ENCODE peak calls at places on chromosomes 11 and 22, in ten cellular contexts. X, F, V, Y, Z, A, K, O, P and M are unnamed samples.

GRCh38 chr11:34192481-34193401 is 87.3 kb downstream of the NAT10 start:
- DNase-seq in X (peak; percentile 98), F (no peak), V (peak; percentile 88), Y (peak; percentile 86), Z (peak; percentile 92), A (no peak), K (no peak), O (no peak), P (peak; percentile 85), M (peak; percentile 94)

GRCh38 chr11:114496915-114497314 is 57.6 kb downstream of the REXO2 start:
- DNase-seq in X (no peak), F (no peak), V (no peak), Y (no peak), Z (no peak), A (no peak), K (no peak), O (no peak), P (no peak), M (no peak)

GRCh38 chr11:132022718-132023117 is 652.3 kb downstream of the NTM start:
- DNase-seq in X (peak; percentile 52), F (no peak), V (no peak), Y (no peak), Z (no peak), A (no peak), K (no peak), O (no peak), P (no peak), M (no peak)

GRCh38 chr11:36333897-36334296 is 37.8 kb downstream of the PRR5L start:
- DNase-seq in X (peak; percentile 76), F (no peak), V (no peak), Y (no peak), Z (no peak), A (no peak), K (no peak), O (no peak), P (peak; percentile 72), M (no peak)

GRCh38 chr22:21755855-21756284 is 20.3 kb upstream of the YPEL1 start:
- DNase-seq in X (peak; percentile 97), F (no peak), V (no peak), Y (no peak), Z (peak; percentile 41), A (no peak), K (peak; percentile 18), O (no peak), P (peak; percentile 92), M (no peak)

GRCh38 chr11:11810764-11811726 is 30.7 kb upstream of the USP47 start:
- DNase-seq in X (no peak), F (no peak), V (no peak), Y (no peak), Z (no peak), A (no peak), K (no peak), O (no peak), P (no peak), M (no peak)

GRCh38 chr11:73187854-73188253 is 30.2 kb upstream of the P2RY2 start:
- DNase-seq in X (no peak), F (no peak), V (no peak), Y (no peak), Z (peak; percentile 65), A (no peak), K (no peak), O (no peak), P (no peak), M (no peak)

GRCh38 chr11:62395885-62396778 is 22.7 kb upstream of the SCGB1A1 start:
- DNase-seq in X (no peak), F (peak; percentile 50), V (no peak), Y (no peak), Z (no peak), A (no peak), K (no peak), O (no peak), P (no peak), M (no peak)

GRCh38 chr11:103608566-103608965 is 427.9 kb upstream of the DDI1 start:
- DNase-seq in X (peak; percentile 73), F (no peak), V (no peak), Y (no peak), Z (no peak), A (no peak), K (no peak), O (no peak), P (peak; percentile 59), M (no peak)

GRCh38 chr11:64348611-64349387 is 8.8 kb downstream of the CCDC88B start:
- DNase-seq in X (no peak), F (no peak), V (no peak), Y (no peak), Z (no peak), A (no peak), K (peak; percentile 33), O (no peak), P (no peak), M (no peak)

GRCh38 chr22:45777046-45777851 is 105.6 kb downstream of the ATXN10 start:
- DNase-seq in X (peak; percentile 45), F (no peak), V (no peak), Y (no peak), Z (peak; percentile 64), A (no peak), K (no peak), O (no peak), P (no peak), M (no peak)

GRCh38 chr22:45776313-45776585 is 104.6 kb downstream of the ATXN10 start:
- DNase-seq in X (no peak), F (no peak), V (no peak), Y (no peak), Z (no peak), A (no peak), K (no peak), O (no peak), P (no peak), M (no peak)

GRCh38 chr22:45775569-45776312 is 104.1 kb downstream of the ATXN10 start:
- DNase-seq in X (no peak), F (no peak), V (no peak), Y (no peak), Z (no peak), A (no peak), K (no peak), O (no peak), P (no peak), M (no peak)

GRCh38 chr22:45779351-45779750 is 107.7 kb downstream of the ATXN10 start:
- DNase-seq in X (no peak), F (no peak), V (no peak), Y (no peak), Z (no peak), A (no peak), K (no peak), O (no peak), P (no peak), M (no peak)

GRCh38 chr22:45777852-45778172 is 106.2 kb downstream of the ATXN10 start:
- DNase-seq in X (no peak), F (no peak), V (no peak), Y (no peak), Z (no peak), A (no peak), K (no peak), O (no peak), P (no peak), M (no peak)
- H3K27ac ChIP-seq in X (no peak overlapping the region), F (no peak overlapping the region), V (no peak overlapping the region), Y (peak overlapping the region; percentile 31), Z (no peak overlapping the region), A (no peak overlapping the region), K (no peak overlapping the region), O (no peak overlapping the region), P (peak overlapping the region; percentile 57), M (no peak overlapping the region)

GRCh38 chr11:9708544-9708943 is 44.7 kb downstream of the SWAP70 start:
- DNase-seq in X (peak; percentile 19), F (no peak), V (no peak), Y (no peak), Z (no peak), A (no peak), K (no peak), O (no peak), P (no peak), M (no peak)

GRCh38 chr11:9710223-9710622 is 46.3 kb downstream of the SWAP70 start:
- DNase-seq in X (no peak), F (no peak), V (no peak), Y (no peak), Z (no peak), A (no peak), K (no peak), O (no peak), P (no peak), M (no peak)

GRCh38 chr11:9714540-9714939 is 50.7 kb downstream of the SWAP70 start:
- DNase-seq in X (peak; percentile 11), F (no peak), V (no peak), Y (no peak), Z (no peak), A (no peak), K (no peak), O (no peak), P (no peak), M (no peak)

GRCh38 chr11:9710852-9711251 is 47.0 kb downstream of the SWAP70 start:
- DNase-seq in X (no peak), F (no peak), V (no peak), Y (no peak), Z (no peak), A (no peak), K (no peak), O (no peak), P (no peak), M (no peak)

DNA sequence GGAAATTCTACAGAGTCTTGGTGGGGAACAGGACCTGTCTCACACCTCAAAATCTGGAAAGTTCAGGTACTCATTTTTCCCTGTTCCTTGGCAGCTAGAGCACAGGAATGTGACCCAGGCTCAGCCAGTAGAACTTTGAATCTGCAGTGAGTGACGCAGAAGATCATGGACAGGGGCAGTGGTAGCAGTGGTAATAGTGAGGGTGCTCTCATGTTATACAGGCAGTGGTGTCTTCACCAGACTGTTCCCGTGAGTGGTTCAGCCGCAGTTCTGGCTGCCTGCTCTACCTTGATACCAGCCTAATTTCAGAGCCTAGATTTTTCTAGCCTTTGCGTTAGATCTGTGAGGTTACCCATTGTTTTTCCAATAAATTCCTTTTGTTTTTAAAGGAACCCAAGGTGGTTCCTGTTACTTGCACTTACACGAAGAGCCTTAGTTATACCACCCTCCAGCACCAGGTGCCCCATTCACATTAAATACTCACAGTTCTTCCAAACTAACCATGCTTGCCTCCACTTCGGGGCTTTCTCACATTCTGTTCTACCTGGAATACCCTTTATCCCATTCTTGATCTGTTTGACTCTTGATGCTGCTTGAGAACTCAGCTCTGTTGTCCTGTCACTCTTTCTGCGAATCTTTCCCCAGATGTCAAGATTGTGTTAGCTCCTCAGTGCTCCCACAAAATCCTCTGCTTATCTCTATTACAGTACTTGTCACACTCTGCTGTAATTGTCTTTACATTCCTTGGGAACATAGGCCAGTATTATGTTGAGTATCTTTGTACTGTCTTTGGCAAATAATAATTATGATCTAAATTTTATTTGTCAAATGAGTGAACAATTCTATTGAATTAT is 47.8 kb downstream of the SWAP70 start:
- DNase-seq in X (no peak), F (no peak), V (no peak), Y (no peak), Z (no peak), A (no peak), K (no peak), O (no peak), P (no peak), M (no peak)
- H3K27ac ChIP-seq in X (no peak overlapping the region), F (no peak overlapping the region), V (no peak overlapping the region), Y (no peak overlapping the region), Z (no peak overlapping the region), A (peak overlapping the region; percentile 7), K (no peak overlapping the region), O (no peak overlapping the region), P (no peak overlapping the region), M (peak overlapping the region; percentile 3)

GRCh38 chr11:111550258-111550657 is 9.7 kb downstream of the LAYN start:
- DNase-seq in X (no peak), F (no peak), V (no peak), Y (no peak), Z (no peak), A (no peak), K (no peak), O (no peak), P (no peak), M (no peak)
- H3K27ac ChIP-seq in X (no peak overlapping the region), F (no peak overlapping the region), V (no peak overlapping the region), Y (peak overlapping the region; percentile 61), Z (no peak overlapping the region), A (no peak overlapping the region), K (no peak overlapping the region), O (no peak overlapping the region), P (no peak overlapping the region), M (no peak overlapping the region)

GRCh38 chr11:47021965-47022364 is 85.4 kb downstream of the CSTPP1 start:
- DNase-seq in X (no peak), F (no peak), V (no peak), Y (no peak), Z (no peak), A (no peak), K (no peak), O (no peak), P (no peak), M (no peak)
- H3K27ac ChIP-seq in X (no peak overlapping the region), F (no peak overlapping the region), V (no peak overlapping the region), Y (no peak overlapping the region), Z (no peak overlapping the region), A (no peak overlapping the region), K (no peak overlapping the region), O (no peak overlapping the region), P (no peak overlapping the region), M (no peak overlapping the region)